ENCODE peak calls at places on chromosomes 6 and 20, in seven cellular contexts. M, X, G, T, C, Z and U are unnamed samples.

GRCh38 chr20:45969712-45970634 is 2.0 kb downstream of the ZNF335 start:
- DNase-seq in M (no peak), X (peak), C (no peak), G (peak), T (no peak), Z (peak), U (peak)

GRCh38 chr6:35297541-35298481 is at the start of gene DEF6:
- DNase-seq in Z (peak), M (peak), G (peak), T (peak), C (peak), X (peak), U (peak)

GRCh38 chr6:33958208-33958862 is 154.5 kb upstream of the MLN start:
- DNase-seq in C (peak), M (peak), Z (peak), T (no peak), G (peak), X (no peak), U (no peak)

GRCh38 chr6:109351231-109352132 is 30.8 kb downstream of the CD164 start:
- DNase-seq in X (no peak), G (no peak), C (no peak), Z (no peak), T (no peak), M (no peak), U (no peak)

GRCh38 chr6:15905488-15906392 is 223.1 kb upstream of the MYLIP start:
- DNase-seq in G (no peak), T (no peak), X (no peak), Z (no peak), M (no peak), C (peak), U (no peak)

GRCh38 chr6:31799781-31800180 is 4.2 kb upstream of the VARS1 start:
- DNase-seq in X (no peak), C (no peak), T (no peak), M (no peak), G (no peak), Z (no peak), U (no peak)

GRCh38 chr20:19523191-19523590 is 234.9 kb upstream of the RIN2 start:
- DNase-seq in G (no peak), X (no peak), M (no peak), C (no peak), Z (no peak), T (no peak), U (no peak)

GRCh38 chr6:71238351-71238750 is 50.3 kb upstream of the OGFRL1 start:
- DNase-seq in T (no peak), Z (no peak), X (no peak), G (no peak), C (no peak), M (no peak), U (no peak)

DNA sequence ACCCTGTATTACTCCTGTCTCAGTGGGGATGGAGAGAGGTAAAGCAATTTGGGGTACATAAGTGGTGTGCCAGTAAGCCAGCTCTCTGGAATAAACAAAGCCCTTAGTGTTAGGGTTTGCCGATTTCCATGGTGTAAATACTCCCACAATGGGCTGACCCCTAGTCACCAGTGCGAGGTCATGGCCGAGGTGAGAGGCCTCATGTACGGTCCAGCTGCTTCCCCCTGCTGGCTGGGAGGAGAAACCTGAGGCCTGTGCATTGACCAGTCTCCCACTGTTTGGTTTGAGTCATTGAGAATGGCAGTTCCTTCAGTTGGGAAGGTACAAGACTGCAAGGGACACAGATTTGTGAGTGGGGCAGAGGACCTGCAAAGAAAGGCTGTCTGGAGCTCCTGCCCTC is 382.0 kb downstream of the CDH26 start:
- DNase-seq in X (no peak), M (no peak), Z (no peak), T (no peak), C (no peak), G (no peak), U (no peak)
- TF ChIP-seq JUND in X (no peak), M (no peak), Z (no peak), T (no peak), C (no peak), G (no peak), U (no peak)

DNA sequence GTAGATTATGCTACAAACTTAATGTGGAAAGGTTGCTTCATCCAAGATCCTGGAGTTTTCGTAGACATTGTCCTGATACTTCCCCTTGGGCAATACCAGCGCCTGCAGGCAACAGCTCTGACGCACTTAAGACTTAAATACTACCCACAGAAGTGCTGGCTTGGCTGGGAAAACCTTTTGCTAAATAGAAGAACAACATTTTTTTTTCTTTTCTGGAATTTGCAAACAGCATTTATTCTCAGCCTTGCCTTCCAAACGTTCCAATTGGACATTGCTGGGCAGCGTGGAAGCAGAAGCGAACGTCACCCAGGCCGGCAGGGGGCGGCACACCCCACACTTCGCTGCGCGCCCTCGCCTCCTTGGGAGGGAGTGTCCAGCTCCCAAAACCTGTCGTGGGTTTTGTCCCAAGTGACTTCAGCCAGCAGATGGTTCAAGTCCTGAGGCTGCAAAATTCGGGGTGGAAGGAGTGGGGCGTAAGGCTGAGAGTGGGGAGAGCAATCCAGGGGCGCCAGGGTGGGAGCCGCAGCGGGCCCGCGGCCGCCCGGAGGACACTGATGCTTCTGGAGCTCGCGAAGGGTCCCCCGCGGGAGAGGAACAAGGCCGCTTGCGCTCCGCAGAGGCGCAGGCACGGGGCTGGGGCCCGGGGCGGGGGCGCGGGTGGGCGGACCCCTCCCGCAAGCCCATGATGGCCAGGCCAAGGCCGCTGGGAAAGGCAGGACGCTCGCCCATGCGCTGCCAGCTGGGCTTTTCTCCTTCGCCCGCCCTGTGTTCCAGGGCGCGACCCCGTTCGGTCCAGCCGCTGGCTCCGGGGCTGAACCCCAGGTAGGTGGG is 60.8 kb upstream of the MAP3K4 start:
- DNase-seq in C (no peak), X (peak), M (peak), Z (peak), T (no peak), G (peak), U (peak)
- TF ChIP-seq JUND in C (no peak), X (no peak), M (no peak), Z (no peak), T (no peak), G (no peak), U (no peak)

DNA sequence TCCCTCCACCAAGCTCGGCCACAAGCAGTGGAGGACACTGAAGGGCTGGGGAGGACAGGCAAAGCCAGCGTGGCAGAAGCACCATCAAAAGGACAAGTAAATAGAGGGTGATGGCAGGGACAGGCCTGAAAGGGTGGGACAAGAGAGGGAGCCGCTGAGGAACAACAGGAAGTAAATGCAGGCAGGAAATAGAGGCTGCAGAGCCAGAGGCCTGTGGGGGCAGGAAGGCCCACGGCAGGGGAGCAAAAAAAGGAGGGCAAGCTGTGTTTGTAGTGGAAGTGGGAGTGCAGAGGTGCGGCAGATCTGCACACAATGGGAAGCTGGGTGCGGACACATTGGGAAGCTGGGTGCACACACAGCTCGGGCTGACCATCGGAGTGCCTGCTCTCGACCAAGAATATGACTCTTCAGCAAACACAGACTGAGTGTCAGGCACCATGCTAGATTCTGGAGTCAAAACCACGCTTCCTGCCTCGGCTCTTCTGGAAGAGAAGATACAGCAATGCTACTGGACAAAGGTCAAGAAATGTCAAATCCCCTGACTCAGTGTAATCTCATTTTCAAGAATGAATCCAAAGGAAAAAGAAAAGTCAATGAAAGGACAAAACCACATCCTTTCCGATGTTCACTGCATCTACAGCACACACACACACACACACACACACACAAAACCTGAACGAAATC is 40.4 kb upstream of the RAB22A start:
- DNase-seq in Z (no peak), X (no peak), T (no peak), M (no peak), G (no peak), C (no peak), U (no peak)
- TF ChIP-seq JUND in Z (no peak), X (no peak), T (no peak), M (no peak), G (no peak), C (no peak), U (no peak)

DNA sequence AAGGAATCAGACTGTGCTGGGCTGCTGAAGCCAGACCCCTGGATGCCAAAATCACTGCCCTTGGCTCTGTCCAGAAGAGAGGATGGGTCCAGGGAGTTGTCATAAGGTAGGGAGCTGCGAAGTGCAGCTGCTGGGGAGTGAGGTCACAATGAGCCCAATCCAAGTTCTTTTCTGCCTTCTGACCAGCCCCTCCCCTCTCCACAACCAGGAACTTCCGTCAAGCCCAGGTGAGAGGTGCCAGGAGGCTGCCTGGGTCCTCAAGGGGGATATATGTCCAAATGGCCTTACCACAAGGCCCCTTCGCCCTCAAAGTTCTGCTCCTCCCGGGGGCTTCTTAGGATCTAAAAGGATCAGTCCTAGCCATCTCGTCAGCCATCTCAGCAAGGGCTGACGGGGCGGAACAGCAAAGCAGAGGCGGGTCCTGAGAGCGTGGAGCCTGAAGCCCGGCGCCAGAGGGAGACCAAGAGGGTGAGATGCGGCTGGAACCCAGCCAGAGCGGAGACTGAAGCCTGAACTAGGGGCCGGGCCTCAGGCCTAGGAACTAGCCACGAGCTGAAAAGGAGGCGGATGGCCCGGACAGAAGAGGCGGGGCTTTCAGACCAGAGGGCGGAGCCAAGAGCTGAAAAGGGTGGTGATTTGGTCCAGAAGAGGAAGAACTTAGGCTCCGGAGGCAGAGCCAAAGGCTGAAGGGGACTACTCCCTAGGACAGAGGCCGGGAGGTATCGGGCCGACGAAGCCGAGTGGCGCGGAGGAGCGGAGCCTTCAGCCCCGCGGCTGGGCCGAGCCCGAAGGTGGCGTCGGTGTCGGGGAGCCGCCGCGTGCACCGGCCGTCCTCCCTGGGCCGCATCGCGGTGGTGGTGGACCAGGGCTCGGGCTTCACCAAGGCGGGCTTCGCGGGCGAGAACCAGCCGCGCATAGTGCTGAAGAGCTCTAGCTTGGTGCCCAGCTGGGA is at the start of gene ACTL10:
- DNase-seq in X (no peak), C (peak), G (no peak), Z (peak), M (peak), T (peak), U (peak)
- TF ChIP-seq JUND in X (no peak), C (no peak), G (no peak), Z (no peak), M (no peak), T (no peak), U (no peak)

GRCh38 chr20:40986774-40987173 is 41.8 kb upstream of the TOP1 start:
- DNase-seq in Z (no peak), G (no peak), M (peak), X (no peak), T (no peak), C (no peak), U (no peak)

GRCh38 chr20:40980828-40981310 is 47.8 kb upstream of the TOP1 start:
- DNase-seq in G (no peak), C (no peak), M (peak), X (no peak), T (no peak), Z (no peak), U (no peak)

GRCh38 chr20:40982415-40983145 is 46.0 kb upstream of the TOP1 start:
- DNase-seq in M (peak), Z (no peak), G (no peak), C (no peak), T (no peak), X (no peak), U (no peak)

GRCh38 chr20:40984496-40984895 is 44.1 kb upstream of the TOP1 start:
- DNase-seq in T (no peak), X (no peak), Z (no peak), C (no peak), M (peak), G (no peak), U (no peak)

GRCh38 chr20:40983898-40984297 is 44.7 kb upstream of the TOP1 start:
- DNase-seq in G (no peak), T (no peak), C (no peak), M (no peak), Z (no peak), X (no peak), U (no peak)
- TF ChIP-seq JUND in G (no peak), T (no peak), C (no peak), M (no peak), Z (no peak), X (no peak), U (no peak)